ENCODE peak calls at places on chromosome 3, in four cellular contexts. J is H9, K is left ventricle myocardium inferior, Y is NCI-H2029. P is an unnamed sample.

GRCh38 chr3:185549111-185549510 is 3.3 kb downstream of the LIPH start:
- DNase-seq in J (no peak), K (no peak), Y (peak), P (no peak)

GRCh38 chr3:16122155-16122554 is 52.3 kb upstream of the GALNT15 start:
- DNase-seq in J (no peak), K (no peak), Y (no peak), P (no peak)

GRCh38 chr3:64995857-64996564 is 308.2 kb upstream of the ADAMTS9 start:
- DNase-seq in J (no peak), K (no peak), Y (no peak), P (no peak)

GRCh38 chr3:150319900-150320299 is 88.2 kb upstream of the TSC22D2 start:
- DNase-seq in J (no peak), K (no peak), Y (no peak), P (no peak)

GRCh38 chr3:154970796-154971195 is 109.3 kb upstream of the MME start:
- DNase-seq in J (no peak), K (no peak), Y (no peak), P (no peak)

GRCh38 chr3:174268061-174268460 is 591.1 kb upstream of the NAALADL2 start:
- DNase-seq in J (no peak), K (no peak), Y (no peak), P (no peak)

GRCh38 chr3:45994661-45995369 is 809 bp downstream of the FYCO1 start:
- DNase-seq in J (peak), K (no peak), Y (no peak), P (peak)

GRCh38 chr3:140097874-140098273 is 162.9 kb downstream of the CLSTN2 start:
- DNase-seq in J (no peak), K (no peak), Y (no peak), P (no peak)

GRCh38 chr3:64133991-64134390 is 91.3 kb downstream of the PRICKLE2 start:
- DNase-seq in J (no peak), K (no peak), Y (no peak), P (no peak)

GRCh38 chr3:79724206-79724605 is 43.6 kb downstream of the ROBO1 start:
- DNase-seq in J (peak), K (no peak), Y (no peak), P (no peak)

GRCh38 chr3:14663396-14663795 is 11.5 kb upstream of the C3orf20 start:
- DNase-seq in J (no peak), K (no peak), Y (no peak), P (no peak)

GRCh38 chr3:56980798-56981390 is 79.6 kb upstream of the SPATA12 start:
- DNase-seq in J (no peak), K (peak), Y (no peak), P (no peak)

GRCh38 chr3:167913218-167913902 is 177.8 kb downstream of the SERPINI1 start:
- DNase-seq in J (peak), K (no peak), Y (no peak), P (no peak)

GRCh38 chr3:55296035-55296434 is 191.1 kb downstream of the WNT5A start:
- DNase-seq in J (no peak), K (no peak), Y (no peak), P (no peak)

GRCh38 chr3:181075098-181075497 is 85.6 kb upstream of the DNAJC19 start:
- DNase-seq in J (peak), K (no peak), Y (no peak), P (no peak)

GRCh38 chr3:170128977-170129431 is 52.5 kb downstream of the PHC3 start:
- DNase-seq in J (no peak), K (no peak), Y (no peak), P (no peak)

GRCh38 chr3:149534671-149535394 is 60.3 kb downstream of the TM4SF4 start:
- DNase-seq in J (no peak), K (no peak), Y (peak), P (no peak)

GRCh38 chr3:188124184-188124583 is 29.8 kb upstream of the LPP start:
- DNase-seq in J (no peak), K (no peak), Y (no peak), P (no peak)

GRCh38 chr3:169668081-169668956 is 4.8 kb upstream of the MECOM start:
- DNase-seq in J (peak), K (no peak), Y (no peak), P (peak)

GRCh38 chr3:21524113-21524512 is 226.9 kb downstream of the ZNF385D start:
- DNase-seq in J (no peak), K (no peak), Y (no peak), P (no peak)

GRCh38 chr3:182436547-182436946 is 356.8 kb upstream of the ATP11B start:
- DNase-seq in J (no peak), K (no peak), Y (peak), P (no peak)

GRCh38 chr3:123841476-123842238 is 42.5 kb downstream of the MYLK start:
- DNase-seq in J (no peak), K (no peak), Y (no peak), P (no peak)

GRCh38 chr3:175512700-175513099 is 653.6 kb downstream of the NAALADL2 start:
- DNase-seq in J (no peak), K (no peak), Y (no peak), P (no peak)

GRCh38 chr3:182644800-182645433 is 148.4 kb upstream of the ATP11B start:
- DNase-seq in J (no peak), K (no peak), Y (no peak), P (no peak)

GRCh38 chr3:20073683-20074082 is 33.4 kb downstream of the KAT2B start:
- DNase-seq in J (no peak), K (no peak), Y (no peak), P (no peak)

GRCh38 chr3:130892759-130893239 is 1.1 kb upstream of the ATP2C1 start:
- DNase-seq in J (peak), K (peak), Y (peak), P (peak)

GRCh38 chr3:100209948-100210776 is 50.6 kb upstream of the TBC1D23 start:
- DNase-seq in J (no peak), K (no peak), Y (peak), P (no peak)

GRCh38 chr3:23288286-23288685 is 85.2 kb downstream of the UBE2E2 start:
- DNase-seq in J (no peak), K (no peak), Y (no peak), P (no peak)

GRCh38 chr3:49422379-49423248 is at the start of gene AMT:
- DNase-seq in J (peak), K (peak), Y (no peak), P (peak)

GRCh38 chr3:14676881-14677280 is 1.9 kb downstream of the C3orf20 start:
- DNase-seq in J (no peak), K (no peak), Y (no peak), P (no peak)

GRCh38 chr3:84904819-84905555 is 53.8 kb upstream of the CADM2 start:
- DNase-seq in J (peak), K (no peak), Y (peak), P (no peak)

GRCh38 chr3:184181596-184181995 is 4.4 kb upstream of the ABCF3 start:
- DNase-seq in J (no peak), K (no peak), Y (no peak), P (no peak)

GRCh38 chr3:124780356-124780755 is 50.1 kb downstream of the UMPS start:
- DNase-seq in J (no peak), K (peak), Y (no peak), P (peak)

GRCh38 chr3:144687862-144688261 is 716.2 kb downstream of the DIPK2A start:
- DNase-seq in J (peak), K (no peak), Y (no peak), P (no peak)